ENCODE peak calls at places on chromosomes 1 and 21, in seven cellular contexts. V is GM12878, R is HepG2, D is GM12891, Y is H1, W is SK-N-SH, Q is K562. P is an unnamed sample.

GRCh38 chr1:169680377-169681019 is 30.9 kb downstream of the SELL start:
- DNase-seq in D (no peak), Q (no peak), Y (no peak), R (no peak), W (no peak), V (peak), P (no peak)

GRCh38 chr1:2348346-2349275 is 42.7 kb downstream of the MORN1 start:
- DNase-seq in W (no peak), Y (no peak), D (no peak), R (no peak), V (no peak), Q (no peak), P (no peak)

GRCh38 chr1:204566583-204566955 is 50.4 kb downstream of the MDM4 start:
- DNase-seq in R (no peak), W (no peak), D (no peak), Q (no peak), V (no peak), Y (no peak), P (no peak)

GRCh38 chr1:115829023-115829674 is 11.8 kb downstream of the NHLH2 start:
- DNase-seq in R (peak), D (no peak), Q (peak), Y (peak), W (no peak), V (no peak), P (no peak)

GRCh38 chr1:111275079-111275478 is 15.6 kb upstream of the CHIA start:
- DNase-seq in V (no peak), D (no peak), R (no peak), W (peak), Q (no peak), Y (no peak), P (no peak)

GRCh38 chr1:34645109-34645688 is 109.6 kb upstream of the GJB5 start:
- DNase-seq in Q (no peak), W (no peak), R (no peak), V (no peak), Y (no peak), D (no peak), P (no peak)

GRCh38 chr1:218395916-218396315 is 50.8 kb downstream of the TGFB2 start:
- DNase-seq in Y (no peak), V (no peak), R (no peak), Q (no peak), W (no peak), D (no peak), P (no peak)

GRCh38 chr1:229199892-229200291 is 71.0 kb upstream of the RAB4A start:
- DNase-seq in W (no peak), Y (peak), R (no peak), V (no peak), D (peak), Q (no peak), P (no peak)

GRCh38 chr1:11515403-11516300 is 36.7 kb downstream of the DISP3 start:
- DNase-seq in Q (no peak), V (no peak), Y (no peak), D (no peak), W (no peak), R (no peak), P (no peak)

GRCh38 chr1:1440941-1441888 is 5.7 kb downstream of the VWA1 start:
- DNase-seq in D (peak), W (peak), Q (peak), Y (peak), V (no peak), R (peak), P (peak)

GRCh38 chr1:38929476-38929875 is 12.2 kb downstream of the RHBDL2 start:
- DNase-seq in W (peak), Y (peak), D (no peak), R (no peak), Q (no peak), V (no peak), P (no peak)

GRCh38 chr21:36719614-36720013 is 20.7 kb downstream of the SIM2 start:
- DNase-seq in Y (no peak), D (no peak), V (no peak), Q (no peak), W (no peak), R (no peak), P (no peak)

GRCh38 chr1:175877939-175878730 is 134.7 kb upstream of the TNR start:
- DNase-seq in Q (no peak), W (no peak), Y (no peak), D (no peak), R (no peak), V (no peak), P (no peak)

GRCh38 chr1:204206121-204206520 is 7.7 kb downstream of the GOLT1A start:
- DNase-seq in D (no peak), R (no peak), V (no peak), W (no peak), Q (peak), Y (no peak), P (no peak)

GRCh38 chr1:32137111-32137510 is 29.3 kb downstream of the KPNA6 start:
- DNase-seq in W (no peak), Y (no peak), R (no peak), D (no peak), Q (no peak), V (no peak), P (no peak)

GRCh38 chr1:225596152-225596551 is 56.8 kb downstream of the ENAH start:
- DNase-seq in W (no peak), R (no peak), V (no peak), Q (no peak), D (no peak), Y (no peak), P (no peak)

GRCh38 chr21:14886001-14886400 is 178.8 kb downstream of the NRIP1 start:
- DNase-seq in D (no peak), R (no peak), Y (no peak), V (no peak), Q (no peak), W (no peak), P (no peak)

GRCh38 chr1:158830904-158831507 is at the start of gene MNDA:
- DNase-seq in W (no peak), Y (no peak), V (peak), D (peak), R (no peak), Q (no peak), P (peak)

GRCh38 chr1:188937965-188938551 is 1539.6 kb downstream of the BRINP3 start:
- DNase-seq in V (no peak), Y (no peak), D (no peak), Q (no peak), R (no peak), W (no peak), P (no peak)

GRCh38 chr1:162912061-162912667 is 51.2 kb upstream of the CCDC190 start:
- DNase-seq in V (no peak), R (no peak), W (no peak), D (no peak), Q (no peak), Y (no peak), P (no peak)

GRCh38 chr1:196590012-196590708 is 18.1 kb downstream of the KCNT2 start:
- DNase-seq in R (no peak), W (no peak), D (no peak), Q (no peak), Y (no peak), V (no peak), P (no peak)

GRCh38 chr1:207826557-207827487 is 75.0 kb downstream of the CD46 start:
- DNase-seq in Y (no peak), W (no peak), D (no peak), Q (no peak), V (no peak), R (peak), P (no peak)

GRCh38 chr1:6208723-6209660 is 3.1 kb downstream of the RNF207 start:
- DNase-seq in R (no peak), D (peak), Q (peak), W (peak), Y (peak), V (no peak), P (peak)

GRCh38 chr21:26918318-26919065 is 48.4 kb downstream of the ADAMTS5 start:
- DNase-seq in Y (no peak), Q (no peak), R (no peak), D (no peak), V (no peak), W (no peak), P (no peak)

GRCh38 chr1:22753396-22754083 is 42.9 kb downstream of the EPHB2 start:
- DNase-seq in Q (no peak), R (no peak), V (no peak), D (no peak), Y (no peak), W (peak), P (no peak)

GRCh38 chr1:75625795-75626194 is 14.9 kb upstream of the SLC44A5 start:
- DNase-seq in D (no peak), Y (no peak), V (no peak), W (no peak), Q (no peak), R (no peak), P (no peak)

GRCh38 chr21:41727784-41728763 is 38.8 kb downstream of the RIPK4 start:
- DNase-seq in D (no peak), V (no peak), Y (no peak), Q (no peak), R (no peak), W (no peak), P (no peak)

GRCh38 chr1:184665329-184665728 is 89.3 kb downstream of the EDEM3 start:
- DNase-seq in Y (no peak), V (no peak), R (no peak), D (no peak), W (no peak), Q (no peak), P (no peak)

GRCh38 chr1:210053126-210053525 is 115.1 kb downstream of the SYT14 start:
- DNase-seq in Y (no peak), Q (no peak), R (no peak), D (no peak), W (no peak), V (no peak), P (no peak)

GRCh38 chr21:15904389-15904788 is 174.6 kb downstream of the USP25 start:
- DNase-seq in R (no peak), Y (no peak), Q (no peak), V (no peak), D (no peak), W (no peak), P (no peak)

GRCh38 chr21:15908187-15908586 is 178.4 kb downstream of the USP25 start:
- DNase-seq in R (no peak), V (no peak), W (no peak), Q (no peak), Y (no peak), D (no peak), P (no peak)
- TF ChIP-seq TAF1 in R (no peak), V (no peak), W (no peak), Q (no peak), Y (no peak), D (no peak), P (no peak)

DNA sequence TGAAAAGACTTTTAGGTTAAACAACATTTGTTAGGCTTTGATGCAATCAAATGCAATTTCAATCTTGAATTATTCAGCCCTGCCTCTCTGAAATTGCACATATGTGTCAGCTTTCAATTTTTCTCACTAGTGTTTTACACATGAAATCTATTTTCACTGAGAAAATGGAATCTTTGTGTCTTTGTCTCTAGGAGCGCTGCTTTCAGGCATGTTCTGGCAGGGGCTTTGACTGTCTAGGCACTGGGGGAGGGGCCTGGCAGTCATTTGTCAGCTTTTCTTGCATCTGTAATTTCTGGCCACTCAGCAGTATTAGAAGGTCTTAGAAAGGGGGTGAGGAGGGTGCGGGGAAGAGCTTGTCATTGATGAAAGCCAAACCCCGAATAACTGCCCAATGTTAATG is 264.4 kb downstream of the PTPRC start:
- DNase-seq in V (no peak), R (no peak), Q (no peak), D (no peak), W (no peak), Y (no peak), P (no peak)
- TF ChIP-seq TAF1 in V (no peak), R (no peak), Q (no peak), D (no peak), W (no peak), Y (no peak), P (no peak)

DNA sequence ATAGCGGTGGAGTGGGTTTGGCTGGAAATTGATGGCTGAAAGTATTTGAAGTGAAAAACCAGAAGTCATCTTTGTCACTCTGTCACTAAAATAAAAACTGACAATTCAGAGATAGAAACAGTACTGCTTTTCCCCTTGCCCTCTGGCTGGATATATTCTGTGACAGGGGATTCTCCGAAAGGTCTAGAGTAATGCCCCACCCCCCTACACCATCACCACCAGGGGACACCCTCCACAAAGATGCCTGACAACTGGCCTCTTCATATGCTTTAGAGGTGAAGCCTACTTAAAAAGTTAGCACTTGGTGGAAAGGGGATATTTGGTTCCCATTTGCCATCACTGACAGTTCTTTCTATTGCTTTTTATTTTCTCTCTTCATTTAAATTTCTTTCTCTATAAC is 73.5 kb downstream of the SGIP1 start:
- DNase-seq in Q (no peak), V (no peak), R (no peak), D (no peak), Y (peak), W (no peak), P (no peak)
- TF ChIP-seq TAF1 in Q (no peak), V (no peak), R (no peak), D (no peak), Y (no peak), W (no peak), P (no peak)

GRCh38 chr1:18066576-18066975 is 41.0 kb upstream of the IGSF21 start:
- DNase-seq in Y (no peak), R (no peak), D (no peak), V (no peak), W (no peak), Q (no peak), P (no peak)
- TF ChIP-seq TAF1 in Y (no peak), R (no peak), D (no peak), V (no peak), W (no peak), Q (no peak), P (no peak)

GRCh38 chr1:59698386-59698785 is 116.4 kb upstream of the HOOK1 start:
- DNase-seq in D (no peak), W (no peak), R (no peak), Y (no peak), V (no peak), Q (no peak), P (no peak)
- TF ChIP-seq TAF1 in D (no peak), W (no peak), R (no peak), Y (no peak), V (no peak), Q (no peak), P (no peak)

GRCh38 chr21:31557956-31558838 is 101.3 kb upstream of the SOD1 start:
- DNase-seq in Y (peak), R (no peak), V (no peak), D (no peak), Q (no peak), W (peak), P (no peak)
- TF ChIP-seq TAF1 in Y (no peak), R (no peak), V (no peak), D (no peak), Q (no peak), W (no peak), P (no peak)

GRCh38 chr1:242002528-242002927 is 3.6 kb upstream of the MAP1LC3C start:
- DNase-seq in Q (no peak), W (no peak), R (no peak), Y (no peak), V (no peak), D (no peak), P (no peak)

GRCh38 chr1:241998412-241998921 is 431 bp downstream of the MAP1LC3C start:
- DNase-seq in Q (peak), D (no peak), W (no peak), V (no peak), Y (peak), R (peak), P (peak)

GRCh38 chr1:241997401-241997800 is 1.5 kb downstream of the MAP1LC3C start:
- DNase-seq in D (no peak), Q (no peak), W (no peak), V (no peak), Y (no peak), R (no peak), P (no peak)

GRCh38 chr1:242002072-242002471 is 3.2 kb upstream of the MAP1LC3C start:
- DNase-seq in Y (no peak), W (no peak), D (no peak), R (no peak), Q (no peak), V (no peak), P (no peak)

DNA sequence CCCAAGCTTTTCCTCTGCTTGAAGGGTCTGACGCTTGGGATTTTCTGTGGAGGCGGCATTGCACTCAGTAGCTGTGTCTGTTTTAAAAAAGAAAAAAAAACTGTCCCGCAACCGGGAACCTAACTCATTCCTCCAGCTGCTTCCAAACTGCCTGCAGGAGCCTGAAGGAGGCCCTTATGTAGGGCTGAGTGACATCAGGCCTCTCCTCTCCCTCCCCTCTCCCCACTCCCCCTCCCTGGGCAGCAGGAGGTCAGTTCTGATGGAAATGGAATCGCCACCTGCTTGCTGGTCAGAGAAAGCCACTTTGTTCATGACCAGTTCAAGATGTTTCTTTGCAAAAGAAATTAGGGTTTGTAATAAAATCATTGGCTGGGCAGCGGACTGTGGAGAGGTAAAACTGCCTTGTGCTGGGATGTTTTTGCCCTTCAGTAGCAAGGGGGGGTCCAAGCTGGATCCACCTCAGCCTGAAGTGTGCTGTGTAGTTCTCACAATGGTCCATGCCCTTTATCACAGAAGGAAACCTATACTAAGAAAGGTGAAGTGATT is at the start of gene MAP1LC3C:
- DNase-seq in Q (no peak), Y (peak), V (no peak), R (no peak), W (no peak), D (no peak), P (no peak)
- TF ChIP-seq TAF1 in Q (no peak), Y (no peak), V (no peak), R (no peak), W (no peak), D (no peak), P (no peak)

GRCh38 chr1:93917302-93917701 is 8.1 kb upstream of the GCLM start:
- DNase-seq in D (no peak), V (no peak), W (no peak), Q (no peak), Y (no peak), R (no peak), P (no peak)
- TF ChIP-seq TAF1 in D (no peak), V (no peak), W (no peak), Q (no peak), Y (no peak), R (no peak), P (no peak)